ENCODE peak calls at places on chromosome 15, in four cellular contexts. B is mucosa of descending colon; O is GM12865; F is stimulated activated effector memory CD8-positive, alpha-beta T cell treated with anti-CD3 and anti-CD28 coated beads, Interleukin-12 subunit alpha, Interleukin-12 subunit beta, amount 100 ng/mL, for 72 hours. W is an unnamed sample.
A peak's percentile ranks its signal among the peaks of the same experiment; 100 is the strongest.

GRCh38 chr15:31774045-31774444 is 256.3 kb upstream of the CHRNA7 start:
- DNase-seq in B (no peak), O (no peak), F (no peak), W (no peak)

GRCh38 chr15:40545457-40545856 is 19.4 kb downstream of the CCDC32 start:
- DNase-seq in B (no peak), O (peak; percentile 37), F (no peak), W (no peak)

GRCh38 chr15:76059320-76060097 is at the start of gene TMEM266:
- DNase-seq in B (peak; percentile 14), O (peak; percentile 52), F (no peak), W (no peak)

GRCh38 chr15:62770752-62771151 is 271.8 kb upstream of the TPM1 start:
- DNase-seq in B (no peak), O (no peak), F (no peak), W (no peak)

GRCh38 chr15:38668433-38669159 is 104.0 kb upstream of the RASGRP1 start:
- DNase-seq in B (no peak), O (no peak), F (no peak), W (no peak)

GRCh38 chr15:43253431-43254403 is 13.0 kb downstream of the TGM5 start:
- DNase-seq in B (peak; percentile 27), O (peak; percentile 76), F (no peak), W (no peak)

GRCh38 chr15:39181348-39181747 is 399.5 kb upstream of the THBS1 start:
- DNase-seq in B (no peak), O (no peak), F (no peak), W (no peak)

GRCh38 chr15:60804986-60805949 is 326.3 kb upstream of the ICE2 start:
- DNase-seq in B (no peak), O (no peak), F (no peak), W (no peak)

GRCh38 chr15:62494144-62494543 is 329.1 kb upstream of the C2CD4B start:
- DNase-seq in B (no peak), O (no peak), F (no peak), W (no peak)

GRCh38 chr15:44195151-44195740 is at the start of gene FRMD5:
- DNase-seq in B (peak; percentile 91), O (peak; percentile 96), F (peak; percentile 81), W (peak; percentile 87)

GRCh38 chr15:62649793-62650420 is 392.6 kb upstream of the TPM1 start:
- DNase-seq in B (no peak), O (peak; percentile 86), F (no peak), W (no peak)

GRCh38 chr15:62099171-62099601 is 32.4 kb downstream of the C2CD4A start:
- DNase-seq in B (no peak), O (no peak), F (no peak), W (no peak)

GRCh38 chr15:22780267-22780666 is 6.2 kb upstream of the NIPA1 start:
- DNase-seq in B (no peak), O (peak; percentile 73), F (no peak), W (no peak)

GRCh38 chr15:78878356-78878755 is 5.7 kb downstream of the MORF4L1 start:
- DNase-seq in B (no peak), O (no peak), F (no peak), W (no peak)

GRCh38 chr15:98657721-98658120 is 9.4 kb downstream of the IGF1R start:
- DNase-seq in B (no peak), O (no peak), F (no peak), W (no peak)

GRCh38 chr15:79459666-79460065 is 27.5 kb downstream of the MINAR1 start:
- DNase-seq in B (no peak), O (no peak), F (no peak), W (no peak)

GRCh38 chr15:93895976-93896770 is 335.2 kb upstream of the MCTP2 start:
- DNase-seq in B (no peak), O (no peak), F (no peak), W (no peak)

GRCh38 chr15:63291507-63291906 is 14.1 kb downstream of the APH1B start:
- DNase-seq in B (no peak), O (no peak), F (no peak), W (no peak)

GRCh38 chr15:91482799-91483198 is 370.7 kb upstream of the SLCO3A1 start:
- DNase-seq in B (no peak), O (no peak), F (no peak), W (no peak)

GRCh38 chr15:26983822-26984221 is 12.8 kb downstream of the GABRG3 start:
- DNase-seq in B (no peak), O (no peak), F (no peak), W (no peak)

GRCh38 chr15:52749250-52749649 is 40.9 kb downstream of the ONECUT1 start:
- DNase-seq in B (no peak), O (peak; percentile 46), F (no peak), W (no peak)

GRCh38 chr15:35519536-35520149 is 26.3 kb downstream of the DPH6 start:
- DNase-seq in B (no peak), O (peak; percentile 51), F (no peak), W (no peak)

GRCh38 chr15:43100971-43101370 is 4.9 kb downstream of the UBR1 start:
- DNase-seq in B (no peak), O (no peak), F (no peak), W (no peak)

GRCh38 chr15:64683378-64683777 is 92.0 kb downstream of the RBPMS2 start:
- DNase-seq in B (no peak), O (no peak), F (no peak), W (no peak)

GRCh38 chr15:65110676-65111292 is 4.2 kb downstream of the UBAP1L start:
- DNase-seq in B (no peak), O (no peak), F (no peak), W (no peak)

GRCh38 chr15:74826372-74826819 is at the start of gene CPLX3:
- DNase-seq in B (peak; percentile 66), O (no peak), F (peak; percentile 44), W (no peak)

GRCh38 chr15:55917881-55918296 is 75.5 kb downstream of the NEDD4 start:
- DNase-seq in B (peak; percentile 42), O (peak; percentile 33), F (no peak), W (no peak)

GRCh38 chr15:40927497-40928346 is 1.4 kb upstream of the DLL4 start:
- DNase-seq in B (peak; percentile 52), O (no peak), F (no peak), W (no peak)

GRCh38 chr15:70303981-70304380 is 206.3 kb upstream of the TLE3 start:
- DNase-seq in B (no peak), O (no peak), F (no peak), W (no peak)

GRCh38 chr15:69074011-69074842 is 59.7 kb downstream of the NOX5 start:
- DNase-seq in B (peak; percentile 86), O (no peak), F (no peak), W (peak; percentile 74)

GRCh38 chr15:35308802-35309201 is 223.7 kb upstream of the NANOGP8 start:
- DNase-seq in B (peak; percentile 51), O (no peak), F (no peak), W (no peak)

W was measured in breast epithelium.